ENCODE peak calls at places on chromosomes 5 and 9, in nine cellular contexts. I is right atrium auricular region, L is IMR-90, H is neural crest cell, Q is fibroblast of mammary gland, J is stomach, U is sigmoid colon, R is transverse colon, B is brain microvascular endothelial cell. N is an unnamed sample.

GRCh38 chr5:74434124-74434899 is 206.2 kb downstream of the ENC1 start:
- DNase-seq in I (no peak), L (no peak), H (no peak), Q (peak), J (no peak), U (no peak), R (no peak), B (no peak), N (no peak)

GRCh38 chr9:68545033-68545705 is 4.5 kb upstream of the TMEM252 start:
- DNase-seq in I (no peak), L (no peak), H (no peak), Q (no peak), J (no peak), U (no peak), R (no peak), B (no peak), N (no peak)

GRCh38 chr5:56913766-56914165 is 4.4 kb downstream of the SETD9 start:
- DNase-seq in I (no peak), L (no peak), H (no peak), Q (no peak), J (no peak), U (no peak), R (no peak), B (no peak), N (no peak)

GRCh38 chr5:95422842-95423241 is 31.7 kb downstream of the FAM81B start:
- DNase-seq in I (no peak), L (no peak), H (no peak), Q (peak), J (no peak), U (no peak), R (no peak), B (no peak), N (no peak)

GRCh38 chr9:127360829-127361228 is 36.1 kb upstream of the SLC2A8 start:
- DNase-seq in I (no peak), L (peak), H (no peak), Q (peak), J (peak), U (no peak), R (no peak), B (peak), N (no peak)

GRCh38 chr5:90113108-90113507 is 296.4 kb downstream of the CETN3 start:
- DNase-seq in I (no peak), L (no peak), H (no peak), Q (no peak), J (no peak), U (no peak), R (no peak), B (no peak), N (no peak)

GRCh38 chr9:119278138-119278537 is 91.1 kb downstream of the BRINP1 start:
- DNase-seq in I (no peak), L (no peak), H (no peak), Q (no peak), J (no peak), U (no peak), R (no peak), B (no peak), N (no peak)

GRCh38 chr5:134553816-134554215 is 28.3 kb downstream of the JADE2 start:
- DNase-seq in I (no peak), L (peak), H (no peak), Q (no peak), J (no peak), U (no peak), R (no peak), B (no peak), N (no peak)

GRCh38 chr9:37729499-37729898 is 24.1 kb upstream of the TRMT10B start:
- DNase-seq in I (no peak), L (no peak), H (no peak), Q (no peak), J (no peak), U (no peak), R (no peak), B (no peak), N (no peak)

GRCh38 chr9:5025416-5025815 is 40.3 kb downstream of the JAK2 start:
- DNase-seq in I (no peak), L (peak), H (no peak), Q (peak), J (no peak), U (no peak), R (no peak), B (peak), N (no peak)

GRCh38 chr9:109600142-109600541 is 102.0 kb upstream of the PTPN3 start:
- DNase-seq in I (no peak), L (peak), H (no peak), Q (peak), J (no peak), U (no peak), R (no peak), B (peak), N (no peak)

GRCh38 chr5:17359451-17359965 is 138.5 kb upstream of the TAF11L2 start:
- DNase-seq in I (no peak), L (peak), H (no peak), Q (peak), J (no peak), U (no peak), R (no peak), B (no peak), N (no peak)

GRCh38 chr5:99104538-99105132 is 175.8 kb upstream of the CHD1 start:
- DNase-seq in I (no peak), L (peak), H (no peak), Q (peak), J (no peak), U (no peak), R (no peak), B (no peak), N (no peak)

GRCh38 chr5:154892370-154892771 is 33.9 kb downstream of the CNOT8 start:
- DNase-seq in I (no peak), L (no peak), H (no peak), Q (peak), J (no peak), U (no peak), R (no peak), B (peak), N (no peak)

GRCh38 chr5:43602456-43602817 is 543 bp upstream of the NNT start:
- DNase-seq in I (no peak), L (peak), H (peak), Q (peak), J (peak), U (peak), R (peak), B (peak), N (peak)

GRCh38 chr5:143399616-143400540 is 3.6 kb downstream of the NR3C1 start:
- DNase-seq in I (no peak), L (no peak), H (no peak), Q (peak), J (no peak), U (no peak), R (no peak), B (no peak), N (no peak)

GRCh38 chr9:14645648-14646047 is 47.6 kb downstream of the ZDHHC21 start:
- DNase-seq in I (no peak), L (peak), H (no peak), Q (peak), J (no peak), U (no peak), R (no peak), B (no peak), N (no peak)

GRCh38 chr5:178338126-178338749 is 105.6 kb upstream of the PHYKPL start:
- DNase-seq in I (no peak), L (no peak), H (no peak), Q (no peak), J (no peak), U (peak), R (no peak), B (no peak), N (no peak)

GRCh38 chr5:175867587-175868347 is 3.6 kb upstream of the CPLX2 start:
- DNase-seq in I (no peak), L (no peak), H (no peak), Q (no peak), J (no peak), U (no peak), R (peak), B (no peak), N (no peak)

GRCh38 chr5:13708432-13708831 is 236.1 kb downstream of the DNAH5 start:
- DNase-seq in I (no peak), L (peak), H (no peak), Q (no peak), J (no peak), U (no peak), R (no peak), B (no peak), N (no peak)

GRCh38 chr9:109002141-109002540 is 11.2 kb downstream of the CTNNAL1 start:
- DNase-seq in I (no peak), L (no peak), H (no peak), Q (no peak), J (no peak), U (no peak), R (no peak), B (no peak), N (no peak)

GRCh38 chr5:73454379-73455036 is 5.9 kb upstream of the FOXD1 start:
- DNase-seq in I (no peak), L (peak), H (peak), Q (peak), J (peak), U (no peak), R (peak), B (peak), N (no peak)

GRCh38 chr5:171055881-171056454 is 194.2 kb downstream of the RANBP17 start:
- DNase-seq in I (no peak), L (no peak), H (no peak), Q (peak), J (no peak), U (no peak), R (no peak), B (no peak), N (no peak)

GRCh38 chr5:124932791-124933600 is 186.6 kb upstream of the ZNF608 start:
- DNase-seq in I (no peak), L (peak), H (no peak), Q (peak), J (peak), U (peak), R (peak), B (no peak), N (no peak)

GRCh38 chr5:374631-375335 is 53.3 kb downstream of the AHRR start:
- DNase-seq in I (peak), L (no peak), H (no peak), Q (no peak), J (no peak), U (peak), R (peak), B (no peak), N (no peak)

GRCh38 chr5:170312666-170313065 is 15.1 kb upstream of the LCP2 start:
- DNase-seq in I (no peak), L (peak), H (no peak), Q (peak), J (no peak), U (no peak), R (no peak), B (peak), N (no peak)

GRCh38 chr5:173789031-173789920 is 98.9 kb upstream of the CPEB4 start:
- DNase-seq in I (no peak), L (peak), H (no peak), Q (peak), J (peak), U (peak), R (no peak), B (peak), N (no peak)

GRCh38 chr5:134550271-134551214 is 25.1 kb downstream of the JADE2 start:
- DNase-seq in I (no peak), L (peak), H (no peak), Q (no peak), J (peak), U (no peak), R (no peak), B (no peak), N (no peak)

GRCh38 chr5:1103505-1104326 is 8.1 kb downstream of the SLC12A7 start:
- DNase-seq in I (peak), L (no peak), H (no peak), Q (no peak), J (peak), U (peak), R (peak), B (no peak), N (no peak)

GRCh38 chr5:74141053-74141452 is 499.5 kb downstream of the ENC1 start:
- DNase-seq in I (no peak), L (peak), H (no peak), Q (peak), J (no peak), U (no peak), R (no peak), B (peak), N (no peak)

GRCh38 chr9:1495684-1496083 is 445.5 kb downstream of the DMRT2 start:
- DNase-seq in I (no peak), L (no peak), H (no peak), Q (no peak), J (no peak), U (no peak), R (no peak), B (no peak), N (no peak)

GRCh38 chr5:162227075-162227474 is 159.5 kb downstream of the GABRG2 start:
- DNase-seq in I (no peak), L (no peak), H (no peak), Q (no peak), J (no peak), U (no peak), R (no peak), B (no peak), N (no peak)
- TF ChIP-seq CTCF in I (no peak), L (no peak), H (no peak), Q (no peak), J (no peak), U (no peak), R (no peak), B (no peak), N (no peak)

DNA sequence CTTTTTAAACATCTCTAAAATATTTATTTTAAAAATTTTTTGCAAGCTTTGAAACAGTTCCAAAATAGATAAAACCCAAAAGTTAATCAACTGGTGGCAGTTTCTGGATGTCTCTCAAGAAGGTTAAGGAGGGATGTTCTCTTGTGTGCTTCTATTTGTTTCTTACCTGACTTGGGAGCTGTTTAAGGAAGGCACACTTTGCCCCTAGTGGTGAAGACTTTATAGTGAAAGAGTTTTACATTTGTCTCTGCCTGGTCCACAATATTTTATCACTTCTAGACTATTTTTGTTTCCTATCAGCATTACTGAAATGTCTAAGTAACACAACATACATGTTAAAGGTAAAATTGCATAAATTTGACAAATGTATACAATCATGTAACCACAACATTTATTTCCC is 552.8 kb downstream of the SEMA5A start:
- DNase-seq in I (no peak), L (no peak), H (no peak), Q (peak), J (no peak), U (no peak), R (no peak), B (no peak), N (no peak)
- TF ChIP-seq CTCF in I (no peak), L (peak), H (peak), Q (peak), J (no peak), U (no peak), R (peak), B (peak), N (no peak)

DNA sequence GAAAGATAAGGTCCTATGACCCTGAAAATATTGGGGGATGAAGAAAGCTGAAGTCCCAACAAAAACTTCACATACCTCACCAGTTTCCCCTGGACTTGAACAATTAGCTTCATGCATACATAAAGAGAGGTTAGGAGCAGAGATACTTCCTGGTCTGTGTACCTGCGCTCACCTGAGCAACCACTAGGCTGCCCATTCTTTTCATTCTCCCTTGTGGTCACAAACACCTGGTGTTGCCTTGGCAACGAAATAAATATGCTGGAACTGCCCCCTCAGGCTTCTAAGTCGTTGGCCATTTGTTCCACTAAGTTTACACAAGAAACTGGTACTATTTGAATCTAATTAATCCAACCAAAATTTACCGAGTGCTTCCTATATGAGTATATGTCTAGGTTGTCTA is 18.1 kb downstream of the OTP start:
- DNase-seq in I (no peak), L (no peak), H (no peak), Q (no peak), J (no peak), U (no peak), R (no peak), B (no peak), N (no peak)
- TF ChIP-seq CTCF in I (no peak), L (no peak), H (no peak), Q (no peak), J (no peak), U (no peak), R (no peak), B (no peak), N (no peak)

GRCh38 chr9:125440411-125440810 is 178.8 kb downstream of the GAPVD1 start:
- DNase-seq in I (no peak), L (no peak), H (no peak), Q (no peak), J (peak), U (no peak), R (no peak), B (no peak), N (no peak)

GRCh38 chr9:125437771-125438221 is 176.2 kb downstream of the GAPVD1 start:
- DNase-seq in I (no peak), L (no peak), H (no peak), Q (no peak), J (peak), U (no peak), R (no peak), B (no peak), N (no peak)

GRCh38 chr9:125436613-125437443 is 175.2 kb downstream of the GAPVD1 start:
- DNase-seq in I (no peak), L (no peak), H (no peak), Q (no peak), J (no peak), U (no peak), R (no peak), B (no peak), N (no peak)

GRCh38 chr9:125439434-125440272 is 178.0 kb downstream of the GAPVD1 start:
- DNase-seq in I (no peak), L (no peak), H (no peak), Q (no peak), J (peak), U (no peak), R (no peak), B (no peak), N (no peak)

DNA sequence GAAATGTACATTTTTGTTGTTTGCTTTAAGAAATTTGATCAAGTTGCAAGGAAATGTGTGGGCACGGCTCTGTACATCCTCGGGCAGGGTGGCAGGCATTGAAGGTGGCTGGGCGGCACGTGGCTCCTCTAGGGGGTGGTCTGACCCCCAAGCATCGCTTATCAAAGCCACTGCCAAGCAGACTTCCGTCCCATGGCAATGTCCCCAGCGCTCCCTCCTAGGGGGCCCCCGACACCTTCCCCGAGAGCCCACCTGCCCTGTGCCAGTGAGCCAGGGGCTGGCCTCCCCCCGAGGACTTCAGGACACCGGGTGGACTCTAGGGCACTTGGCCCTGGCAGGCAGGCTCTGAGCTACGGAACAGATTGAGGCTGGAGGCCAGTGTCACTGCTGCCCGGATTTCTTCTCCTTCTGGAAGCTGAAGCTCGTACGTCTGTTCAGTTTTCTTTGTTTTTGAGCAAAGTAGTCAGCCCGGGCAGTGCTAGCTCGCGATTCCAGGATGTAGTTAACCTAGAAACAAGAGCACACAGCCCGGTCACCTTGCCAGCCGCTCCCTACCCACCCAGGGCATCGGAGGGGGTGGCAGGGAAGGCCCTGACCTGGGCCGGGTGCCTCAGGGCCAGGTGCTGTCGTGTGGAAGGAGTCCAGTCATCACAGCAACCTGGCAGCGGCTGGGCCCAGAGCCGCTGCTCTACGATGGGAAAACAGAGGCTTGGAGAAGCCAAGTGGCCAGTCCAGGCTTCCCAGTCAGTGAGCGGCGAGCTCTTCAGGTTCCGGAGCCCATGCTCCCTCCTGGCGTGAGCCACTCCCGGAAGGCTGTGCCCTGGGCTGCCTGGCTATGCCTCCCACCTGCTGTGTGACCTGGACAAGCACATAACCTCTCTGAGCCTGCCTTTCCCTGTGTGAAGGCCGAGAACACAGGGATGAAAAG is 177.1 kb downstream of the GAPVD1 start:
- DNase-seq in I (no peak), L (no peak), H (no peak), Q (no peak), J (peak), U (no peak), R (no peak), B (no peak), N (no peak)
- TF ChIP-seq CTCF in I (no peak), L (no peak), H (no peak), Q (no peak), J (no peak), U (no peak), R (no peak), B (no peak), N (no peak)

DNA sequence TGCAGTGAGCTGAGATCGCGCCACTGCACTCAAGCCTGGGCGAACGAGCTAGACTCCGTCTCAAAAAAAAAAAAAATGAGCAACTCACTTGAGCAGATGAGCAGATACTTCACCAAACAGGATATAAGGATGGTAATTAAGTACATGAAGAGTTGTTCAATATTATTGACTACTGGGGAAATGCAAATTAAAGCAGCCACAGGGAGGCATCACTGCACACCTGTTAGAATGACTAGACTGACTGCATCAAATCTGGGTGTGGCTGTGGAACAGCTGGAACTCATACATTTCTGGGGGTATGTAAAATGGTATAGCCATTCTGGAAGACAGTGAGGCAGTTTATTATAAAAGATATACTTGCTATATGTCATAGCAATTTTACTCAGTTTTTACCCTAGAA is 93.0 kb downstream of the WNK2 start:
- DNase-seq in I (no peak), L (no peak), H (no peak), Q (peak), J (peak), U (no peak), R (peak), B (no peak), N (no peak)
- TF ChIP-seq CTCF in I (no peak), L (no peak), H (no peak), Q (no peak), J (no peak), U (no peak), R (peak), B (no peak), N (no peak)

GRCh38 chr5:10688651-10689171 is 72.3 kb downstream of the DAP start:
- DNase-seq in I (no peak), L (no peak), H (no peak), Q (no peak), J (no peak), U (no peak), R (no peak), B (no peak), N (no peak)

GRCh38 chr5:10690460-10690859 is 70.6 kb downstream of the DAP start:
- DNase-seq in I (no peak), L (peak), H (no peak), Q (no peak), J (no peak), U (no peak), R (no peak), B (no peak), N (no peak)

GRCh38 chr5:10695055-10695649 is 65.9 kb downstream of the DAP start:
- DNase-seq in I (peak), L (peak), H (peak), Q (peak), J (peak), U (peak), R (peak), B (peak), N (no peak)

GRCh38 chr5:10689391-10690081 is 71.5 kb downstream of the DAP start:
- DNase-seq in I (no peak), L (peak), H (peak), Q (peak), J (no peak), U (no peak), R (no peak), B (peak), N (no peak)

GRCh38 chr5:10691826-10692785 is 68.9 kb downstream of the DAP start:
- DNase-seq in I (no peak), L (peak), H (no peak), Q (peak), J (no peak), U (no peak), R (no peak), B (peak), N (no peak)
- TF ChIP-seq CTCF in I (no peak), L (no peak), H (no peak), Q (no peak), J (no peak), U (no peak), R (no peak), B (no peak), N (no peak)

N was measured in natural killer cell.